ENCODE peak calls at places on chromosomes 4 and X, in five cellular contexts. E, D, C, U and V are unnamed samples.

GRCh38 chr4:76897522-76898384 is at the start of gene SOWAHB:
- DNase-seq in E (no peak), D (peak; percentile 93), C (peak; percentile 36), U (peak; percentile 85), V (no peak)

GRCh38 chr4:88623097-88623496 is 30.8 kb downstream of the HERC3 start:
- DNase-seq in E (no peak), D (no peak), C (no peak), U (no peak), V (no peak)

GRCh38 chr4:15416357-15417327 is 11.2 kb upstream of the C1QTNF7 start:
- DNase-seq in E (no peak), D (no peak), C (no peak), U (peak; percentile 16), V (no peak)

GRCh38 chr4:75698162-75698962 is 25.2 kb upstream of the G3BP2 start:
- DNase-seq in E (peak; percentile 44), D (no peak), C (no peak), U (peak; percentile 60), V (no peak)

GRCh38 chr4:4994312-4995097 is 24.8 kb downstream of the CYTL1 start:
- DNase-seq in E (no peak), D (no peak), C (no peak), U (no peak), V (no peak)

GRCh38 chrX:15903186-15903681 is 48.6 kb upstream of the AP1S2 start:
- DNase-seq in E (peak; percentile 33), D (no peak), C (no peak), U (no peak), V (no peak)

GRCh38 chr4:23135792-23136645 is 443.3 kb downstream of the GBA3 start:
- DNase-seq in E (no peak), D (no peak), C (no peak), U (peak; percentile 93), V (peak; percentile 68)

GRCh38 chr4:90127223-90127705 is at the start of gene CCSER1:
- DNase-seq in E (peak; percentile 88), D (peak; percentile 85), C (peak; percentile 72), U (peak; percentile 64), V (no peak)

GRCh38 chrX:22686138-22686541 is 313.6 kb upstream of the DDX53 start:
- DNase-seq in E (no peak), D (no peak), C (no peak), U (no peak), V (no peak)

GRCh38 chr4:138310991-138311390 is 68.8 kb upstream of the SLC7A11 start:
- DNase-seq in E (no peak), D (no peak), C (no peak), U (no peak), V (no peak)

GRCh38 chr4:104571341-104571740 is 76.6 kb upstream of the CXXC4 start:
- DNase-seq in E (no peak), D (no peak), C (no peak), U (no peak), V (no peak)

GRCh38 chrX:119655125-119655524 is 37.8 kb downstream of the SEPTIN6 start:
- DNase-seq in E (no peak), D (no peak), C (peak; percentile 56), U (no peak), V (no peak)

GRCh38 chrX:72572248-72573157 is at the start of gene HDAC8:
- DNase-seq in E (peak; percentile 57), D (peak; percentile 61), C (peak; percentile 74), U (peak; percentile 80), V (peak; percentile 41)

GRCh38 chr4:185015108-185015507 is 3.2 kb upstream of the HELT start:
- DNase-seq in E (no peak), D (no peak), C (no peak), U (no peak), V (no peak)

GRCh38 chr4:174437324-174437723 is 85.0 kb downstream of the HPGD start:
- DNase-seq in E (no peak), D (no peak), C (no peak), U (no peak), V (no peak)

GRCh38 chrX:1487401-1487800 is 34.7 kb upstream of the ASMTL start:
- DNase-seq in E (peak; percentile 13), D (no peak), C (no peak), U (no peak), V (no peak)

GRCh38 chr4:173013232-173013932 is 155.2 kb upstream of the GALNT7 start:
- DNase-seq in E (peak; percentile 26), D (peak; percentile 49), C (no peak), U (peak; percentile 68), V (peak; percentile 55)

GRCh38 chrX:72498782-72499181 is 73.9 kb downstream of the HDAC8 start:
- DNase-seq in E (no peak), D (no peak), C (no peak), U (peak; percentile 31), V (no peak)

GRCh38 chr4:181077416-181077815 is 1165.8 kb upstream of the TENM3 start:
- DNase-seq in E (no peak), D (no peak), C (no peak), U (no peak), V (no peak)

GRCh38 chrX:110427076-110427475 is 68.4 kb downstream of the RTL9 start:
- DNase-seq in E (no peak), D (no peak), C (no peak), U (no peak), V (no peak)

GRCh38 chr4:54255881-54256280 is 26.8 kb downstream of the PDGFRA start:
- DNase-seq in E (no peak), D (no peak), C (no peak), U (no peak), V (no peak)

GRCh38 chrX:75156537-75156945 is 458 bp upstream of the ABCB7 start:
- DNase-seq in E (no peak), D (no peak), C (no peak), U (peak; percentile 2), V (no peak)

GRCh38 chr4:135604531-135604930 is 1402.9 kb upstream of the PABPC4L start:
- DNase-seq in E (no peak), D (no peak), C (no peak), U (no peak), V (no peak)

GRCh38 chrX:153870791-153871360 is 15.1 kb downstream of the L1CAM start:
- DNase-seq in E (no peak), D (no peak), C (no peak), U (no peak), V (no peak)

GRCh38 chr4:158159718-158160094 is 13.1 kb downstream of the GASK1B start:
- DNase-seq in E (no peak), D (no peak), C (no peak), U (no peak), V (no peak)

GRCh38 chr4:75708218-75708691 is 16.1 kb upstream of the USO1 start:
- DNase-seq in E (no peak), D (no peak), C (no peak), U (peak; percentile 69), V (no peak)

GRCh38 chr4:22574880-22575279 is 59.0 kb upstream of the ADGRA3 start:
- DNase-seq in E (no peak), D (no peak), C (no peak), U (no peak), V (no peak)

GRCh38 chr4:52107745-52108144 is 56.6 kb downstream of the SPATA18 start:
- DNase-seq in E (no peak), D (no peak), C (no peak), U (peak; percentile 6), V (no peak)

GRCh38 chrX:71653344-71653743 is 14.0 kb upstream of the LOC101059915 start:
- DNase-seq in E (no peak), D (no peak), C (no peak), U (no peak), V (no peak)

GRCh38 chr4:61604054-61604453 is 403.9 kb downstream of the ADGRL3 start:
- DNase-seq in E (no peak), D (no peak), C (no peak), U (no peak), V (no peak)

GRCh38 chr4:16867827-16868226 is 30.6 kb downstream of the LDB2 start:
- DNase-seq in E (no peak), D (no peak), C (no peak), U (no peak), V (no peak)

GRCh38 chr4:181645489-181645888 is 597.7 kb upstream of the TENM3 start:
- DNase-seq in E (no peak), D (no peak), C (no peak), U (no peak), V (no peak)

GRCh38 chr4:95105983-95106382 is 348.2 kb downstream of the BMPR1B start:
- DNase-seq in E (no peak), D (no peak), C (no peak), U (no peak), V (no peak)

GRCh38 chr4:103008875-103009729 is 10.4 kb downstream of the SLC9B1 start:
- DNase-seq in E (no peak), D (no peak), C (no peak), U (peak; percentile 78), V (peak; percentile 45)

GRCh38 chr4:168394556-168394955 is 76.0 kb upstream of the DDX60 start:
- DNase-seq in E (no peak), D (no peak), C (no peak), U (no peak), V (no peak)
- H3K27ac ChIP-seq in E (no peak overlapping the region), D (no peak overlapping the region), C (no peak overlapping the region), U (no peak overlapping the region), V (no peak overlapping the region)

GRCh38 chrX:46327229-46328081 is 217.8 kb downstream of the ZNF674 start:
- DNase-seq in E (no peak), D (peak; percentile 51), C (peak; percentile 36), U (peak; percentile 91), V (peak; percentile 52)
- H3K27ac ChIP-seq in E (no peak overlapping the region), D (no peak overlapping the region), C (no peak overlapping the region), U (peak overlapping the region; percentile 100), V (peak overlapping the region; percentile 63)

DNA sequence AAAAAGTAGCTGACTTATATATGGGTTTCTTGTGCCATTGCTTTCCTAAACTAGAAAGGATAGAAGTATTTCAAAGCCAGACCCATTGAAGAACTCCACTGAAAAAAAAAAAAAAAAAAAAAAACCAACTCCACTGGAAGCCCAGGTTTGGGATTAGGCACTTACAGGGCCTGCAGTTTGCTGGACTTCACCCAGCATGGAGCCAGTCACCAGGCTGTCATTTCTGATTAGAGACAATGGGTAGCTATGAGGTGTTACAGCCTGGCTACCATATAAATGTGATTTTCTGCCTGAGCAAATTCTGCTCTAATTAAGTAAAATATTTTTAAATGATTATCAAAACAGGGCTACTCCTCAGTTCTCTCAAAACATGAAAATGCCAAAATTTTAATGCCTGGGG is 49.5 kb downstream of the HS6ST2 start:
- DNase-seq in E (no peak), D (no peak), C (no peak), U (no peak), V (no peak)
- H3K27ac ChIP-seq in E (no peak overlapping the region), D (no peak overlapping the region), C (no peak overlapping the region), U (no peak overlapping the region), V (no peak overlapping the region)

GRCh38 chr4:6795821-6796220 is 13.3 kb downstream of the KIAA0232 start:
- DNase-seq in E (no peak), D (no peak), C (no peak), U (no peak), V (no peak)
- H3K27ac ChIP-seq in E (no peak overlapping the region), D (no peak overlapping the region), C (no peak overlapping the region), U (no peak overlapping the region), V (no peak overlapping the region)

DNA sequence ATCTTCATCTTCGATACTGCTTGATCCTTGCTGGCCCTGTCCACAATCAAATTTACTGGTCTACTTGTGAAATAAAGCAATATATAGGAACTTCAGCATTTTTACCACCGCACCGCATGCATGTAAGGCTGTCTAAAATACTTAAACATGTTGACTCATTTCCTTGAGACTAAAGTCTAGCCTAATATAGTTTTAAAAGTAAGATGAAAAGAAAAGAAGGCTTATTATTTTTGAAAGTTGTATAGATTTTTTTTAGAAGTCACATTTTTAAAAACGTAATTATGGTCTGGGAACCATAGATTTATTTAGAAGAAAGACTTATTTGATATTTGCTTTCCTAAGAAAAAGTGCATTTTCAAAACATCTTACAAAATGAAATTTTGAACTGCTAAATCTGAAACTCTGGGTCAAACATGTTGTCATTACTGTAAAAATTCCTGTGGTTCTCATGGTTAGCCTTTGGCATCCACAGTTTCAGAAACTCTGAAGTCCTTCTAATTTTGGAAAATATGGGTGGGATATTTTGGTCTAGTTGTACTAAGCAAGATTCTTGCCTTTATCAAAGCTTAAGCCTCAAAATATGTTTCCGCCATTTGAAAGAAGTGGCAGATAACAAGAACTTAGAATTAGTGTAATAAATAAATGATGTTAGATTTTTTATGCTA is 423.5 kb upstream of the CTSO start:
- DNase-seq in E (no peak), D (no peak), C (no peak), U (no peak), V (no peak)
- H3K27ac ChIP-seq in E (no peak overlapping the region), D (no peak overlapping the region), C (no peak overlapping the region), U (no peak overlapping the region), V (no peak overlapping the region)